ENCODE peak calls at places on chromosomes 13 and 19, in eight cellular contexts. E, M, N, J, K, A, T and I are unnamed samples.

GRCh38 chr19:13610042-13610691 is 103.9 kb upstream of the CACNA1A start:
- DNase-seq in J (no peak), A (no peak), N (no peak), K (peak; percentile 94), M (no peak), T (no peak), E (no peak), I (no peak)

GRCh38 chr19:56687036-56687435 is 15.5 kb upstream of the ZNF835 start:
- DNase-seq in J (no peak), K (no peak), A (no peak), T (no peak), N (peak; percentile 8), E (no peak), M (no peak), I (no peak)

GRCh38 chr13:100534147-100534818 is 54.3 kb downstream of the GGACT start:
- DNase-seq in N (no peak), T (no peak), E (no peak), J (no peak), M (no peak), K (no peak), A (no peak), I (no peak)

GRCh38 chr13:23547000-23547590 is 23.1 kb upstream of the TNFRSF19 start:
- DNase-seq in K (no peak), M (no peak), T (no peak), N (peak; percentile 29), A (no peak), E (peak; percentile 31), J (no peak), I (no peak)

GRCh38 chr19:1651061-1651547 is 1.3 kb downstream of the TCF3 start:
- DNase-seq in T (no peak), J (peak; percentile 32), E (peak; percentile 24), M (no peak), N (peak; percentile 37), A (peak; percentile 40), K (no peak), I (peak; percentile 54)

GRCh38 chr13:111549464-111549863 is 229.0 kb downstream of the TEX29 start:
- DNase-seq in A (no peak), J (no peak), K (no peak), T (no peak), E (no peak), N (no peak), M (no peak), I (no peak)

GRCh38 chr19:5309438-5310204 is 31.0 kb downstream of the PTPRS start:
- DNase-seq in A (no peak), J (no peak), T (no peak), E (peak; percentile 64), N (peak; percentile 11), M (no peak), K (no peak), I (no peak)

GRCh38 chr13:111650626-111651025 is 330.2 kb downstream of the TEX29 start:
- DNase-seq in K (no peak), M (no peak), J (no peak), T (no peak), A (no peak), E (no peak), N (no peak), I (no peak)

GRCh38 chr13:73603646-73604045 is 530.6 kb downstream of the KLF12 start:
- DNase-seq in E (no peak), A (no peak), N (no peak), T (no peak), K (no peak), M (no peak), J (no peak), I (no peak)

GRCh38 chr13:36339600-36340155 is 6.5 kb downstream of the SPART start:
- DNase-seq in E (no peak), M (no peak), J (no peak), A (no peak), T (no peak), N (no peak), K (no peak), I (no peak)

GRCh38 chr19:7904074-7905020 is 670 bp downstream of the MAP2K7 start:
- DNase-seq in E (peak; percentile 43), N (no peak), K (no peak), J (peak; percentile 49), M (no peak), T (no peak), A (peak; percentile 84), I (no peak)

GRCh38 chr13:23321534-23322241 is 111.8 kb downstream of the SACS start:
- DNase-seq in K (peak; percentile 38), E (peak; percentile 13), M (no peak), T (no peak), A (no peak), N (peak; percentile 98), J (no peak), I (no peak)

GRCh38 chr13:110944121-110944967 is 29.5 kb upstream of the ANKRD10 start:
- DNase-seq in K (peak; percentile 23), A (no peak), M (peak; percentile 22), J (no peak), N (peak; percentile 70), T (peak; percentile 24), E (peak; percentile 32), I (no peak)

GRCh38 chr13:24073657-24074056 is 86.9 kb upstream of the SPATA13 start:
- DNase-seq in K (no peak), M (no peak), T (no peak), A (no peak), N (no peak), E (no peak), J (no peak), I (no peak)

GRCh38 chr19:4337906-4338440 is 654 bp downstream of the STAP2 start:
- DNase-seq in A (no peak), E (no peak), T (no peak), M (no peak), J (no peak), K (no peak), N (peak; percentile 33), I (no peak)

GRCh38 chr19:33393286-33394005 is 19.9 kb downstream of the CEBPG start:
- DNase-seq in T (no peak), J (no peak), A (no peak), E (peak; percentile 18), M (no peak), K (no peak), N (no peak), I (no peak)

GRCh38 chr13:43697323-43697722 is 89.4 kb downstream of the ENOX1 start:
- DNase-seq in A (no peak), N (no peak), E (no peak), M (no peak), T (no peak), K (no peak), J (no peak), I (no peak)

GRCh38 chr19:7455600-7456296 is 33.1 kb downstream of the PEX11G start:
- DNase-seq in N (no peak), J (no peak), M (no peak), A (no peak), T (no peak), E (no peak), K (no peak), I (no peak)

GRCh38 chr19:12838182-12838890 is at the start of gene MAST1:
- DNase-seq in A (peak; percentile 35), M (peak; percentile 51), E (peak; percentile 85), K (peak; percentile 56), J (no peak), T (peak; percentile 80), N (no peak), I (no peak)

GRCh38 chr19:5694167-5694951 is 4.3 kb downstream of the RPL36 start:
- DNase-seq in T (no peak), M (no peak), E (no peak), A (no peak), K (no peak), J (no peak), N (no peak), I (no peak)

GRCh38 chr19:51364200-51365106 is 1.7 kb downstream of the ETFB start:
- DNase-seq in J (no peak), K (no peak), N (peak; percentile 38), E (no peak), M (no peak), A (no peak), T (no peak), I (no peak)

GRCh38 chr13:35649162-35649561 is 172.7 kb upstream of the MAB21L1 start:
- DNase-seq in E (no peak), A (no peak), T (no peak), N (peak; percentile 50), K (no peak), J (no peak), M (peak; percentile 26), I (no peak)